ENCODE peak calls at places on chromosomes 3 and 15, in six cellular contexts. C, K, O, N, Y and L are unnamed samples.

GRCh38 chr15:52288051-52288942 is 7.3 kb downstream of the MYO5C start:
- DNase-seq in C (peak), N (no peak), O (no peak), K (no peak), Y (peak), L (peak)

GRCh38 chr3:43176666-43177065 is 70.8 kb upstream of the POMGNT2 start:
- DNase-seq in Y (no peak), K (no peak), C (no peak), N (no peak), O (no peak), L (no peak)

GRCh38 chr3:170309044-170309443 is 48.5 kb upstream of the SKIL start:
- DNase-seq in C (peak), O (no peak), Y (no peak), K (no peak), N (no peak), L (no peak)

GRCh38 chr15:39583586-39584265 is 2.8 kb downstream of the THBS1 start:
- DNase-seq in K (peak), Y (no peak), O (no peak), N (no peak), C (peak), L (peak)

GRCh38 chr15:74928771-74929198 is 9.1 kb downstream of the COX5A start:
- DNase-seq in K (no peak), N (no peak), C (no peak), Y (no peak), O (no peak), L (no peak)

GRCh38 chr3:133264920-133265319 is 134.9 kb upstream of the BFSP2 start:
- DNase-seq in N (no peak), C (no peak), K (no peak), O (no peak), Y (peak), L (no peak)

GRCh38 chr3:14510838-14511622 is 29.1 kb downstream of the GRIP2 start:
- DNase-seq in K (peak), Y (peak), N (no peak), O (no peak), C (no peak), L (no peak)

GRCh38 chr3:130395916-130396315 is 50.4 kb downstream of the COL6A5 start:
- DNase-seq in C (peak), Y (peak), N (peak), O (no peak), K (peak), L (peak)

GRCh38 chr3:85189731-85190130 is 230.9 kb downstream of the CADM2 start:
- DNase-seq in N (no peak), K (no peak), C (no peak), Y (no peak), O (no peak), L (no peak)

DNA sequence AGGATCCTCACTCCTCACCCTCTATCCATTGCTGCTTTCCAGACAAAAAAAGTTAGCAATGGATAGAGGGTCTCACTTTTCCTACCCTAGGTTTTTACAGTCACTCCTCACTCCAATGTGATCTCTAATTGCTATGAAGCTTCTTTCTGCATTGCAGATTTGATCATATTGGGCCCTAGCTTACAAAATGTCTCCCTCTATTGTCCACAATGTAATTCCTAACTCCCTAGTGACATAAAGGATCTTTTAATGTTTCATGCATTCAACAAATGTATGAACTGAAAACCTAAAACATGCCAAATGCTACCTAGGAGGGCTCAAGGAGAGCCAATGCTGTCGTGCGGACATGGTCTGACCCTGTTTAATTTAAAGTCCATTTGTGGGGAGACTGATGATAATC is 234.8 kb downstream of the CADM2 start:
- DNase-seq in Y (no peak), N (no peak), C (no peak), O (no peak), K (no peak), L (no peak)
- H4K91ac ChIP-seq in Y (no peak), N (no peak), C (no peak), O (no peak), K (no peak), L (no peak)

GRCh38 chr15:78630886-78631633 is 9.9 kb downstream of the CHRNB4 start:
- DNase-seq in Y (no peak), O (no peak), C (no peak), N (no peak), K (no peak), L (no peak)
- H3K9ac ChIP-seq in Y (no peak), O (no peak), C (no peak), N (peak), K (no peak), L (no peak)

DNA sequence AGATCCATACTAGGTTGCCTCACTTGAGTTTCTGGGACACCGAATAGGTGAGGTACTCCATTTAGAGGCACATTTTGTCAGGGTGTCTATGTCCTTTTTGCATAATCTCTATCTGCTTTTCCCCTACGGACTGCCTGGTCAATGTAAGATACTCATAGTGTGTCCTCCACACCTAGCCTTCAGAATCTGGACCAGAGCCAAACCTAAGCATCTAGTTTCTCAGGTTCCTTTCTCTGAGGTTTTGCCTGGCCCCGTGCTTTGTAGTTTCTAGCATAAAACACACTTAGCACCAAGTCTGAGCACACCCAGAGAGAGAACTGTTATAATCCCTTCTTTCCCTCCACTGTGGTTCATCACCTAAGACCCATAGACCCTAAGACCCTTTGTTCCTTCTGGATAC is 105.9 kb upstream of the MLF1 start:
- DNase-seq in C (no peak), O (no peak), Y (no peak), N (no peak), K (no peak), L (no peak)
- H4K91ac ChIP-seq in C (no peak), O (no peak), Y (no peak), N (no peak), K (no peak), L (no peak)

GRCh38 chr3:155891341-155891740 is 20.9 kb downstream of the GMPS start:
- DNase-seq in C (no peak), O (no peak), N (no peak), K (no peak), Y (no peak), L (no peak)
- H3K9ac ChIP-seq in C (no peak), O (no peak), N (no peak), K (no peak), Y (no peak), L (peak)

GRCh38 chr3:105425153-105425502 is 58.4 kb downstream of the ALCAM start:
- DNase-seq in N (no peak), Y (no peak), O (no peak), K (no peak), C (no peak), L (no peak)

GRCh38 chr3:105423392-105423791 is 56.7 kb downstream of the ALCAM start:
- DNase-seq in N (no peak), O (no peak), C (peak), Y (no peak), K (no peak), L (no peak)

GRCh38 chr3:105427332-105427731 is 60.6 kb downstream of the ALCAM start:
- DNase-seq in K (no peak), C (no peak), N (no peak), O (no peak), Y (no peak), L (no peak)

GRCh38 chr3:105422645-105423044 is 55.9 kb downstream of the ALCAM start:
- DNase-seq in K (no peak), Y (no peak), O (no peak), N (no peak), C (no peak), L (no peak)

GRCh38 chr3:105424412-105425152 is 57.9 kb downstream of the ALCAM start:
- DNase-seq in N (no peak), C (no peak), O (no peak), K (no peak), Y (no peak), L (no peak)
- H4K91ac ChIP-seq in N (no peak), C (peak), O (no peak), K (no peak), Y (no peak), L (no peak)

GRCh38 chr3:50316657-50317242 is 5.8 kb downstream of the HYAL2 start:
- DNase-seq in Y (peak), N (no peak), K (peak), C (peak), O (no peak), L (no peak)

GRCh38 chr3:50318615-50319014 is 3.9 kb downstream of the HYAL2 start:
- DNase-seq in O (no peak), N (no peak), K (no peak), C (no peak), Y (no peak), L (no peak)

GRCh38 chr3:50319181-50319871 is 3.2 kb downstream of the HYAL2 start:
- DNase-seq in C (no peak), K (no peak), O (no peak), N (no peak), Y (no peak), L (no peak)

GRCh38 chr3:50318163-50318562 is 4.4 kb downstream of the HYAL2 start:
- DNase-seq in O (no peak), N (no peak), K (no peak), C (no peak), Y (no peak), L (no peak)

GRCh38 chr3:50317303-50317702 is 5.2 kb downstream of the HYAL2 start:
- DNase-seq in K (no peak), O (no peak), N (no peak), C (no peak), Y (no peak), L (no peak)
- H3K9ac ChIP-seq in K (no peak), O (no peak), N (peak), C (no peak), Y (no peak), L (peak)

GRCh38 chr3:23115171-23115877 is 87.8 kb upstream of the UBE2E2 start:
- DNase-seq in C (no peak), O (no peak), Y (peak), K (no peak), N (no peak), L (no peak)

GRCh38 chr3:23113455-23114171 is 89.5 kb upstream of the UBE2E2 start:
- DNase-seq in N (no peak), O (no peak), K (no peak), Y (peak), C (peak), L (peak)

GRCh38 chr3:23116041-23116440 is 87.1 kb upstream of the UBE2E2 start:
- DNase-seq in Y (no peak), O (no peak), N (no peak), K (no peak), C (no peak), L (no peak)

GRCh38 chr3:23112491-23112890 is 90.6 kb upstream of the UBE2E2 start:
- DNase-seq in N (no peak), Y (peak), C (no peak), K (peak), O (no peak), L (no peak)

GRCh38 chr3:23114479-23114878 is 88.6 kb upstream of the UBE2E2 start:
- DNase-seq in C (no peak), N (no peak), Y (no peak), K (no peak), O (no peak), L (no peak)
- H4K91ac ChIP-seq in C (no peak), N (no peak), Y (no peak), K (no peak), O (no peak), L (no peak)

DNA sequence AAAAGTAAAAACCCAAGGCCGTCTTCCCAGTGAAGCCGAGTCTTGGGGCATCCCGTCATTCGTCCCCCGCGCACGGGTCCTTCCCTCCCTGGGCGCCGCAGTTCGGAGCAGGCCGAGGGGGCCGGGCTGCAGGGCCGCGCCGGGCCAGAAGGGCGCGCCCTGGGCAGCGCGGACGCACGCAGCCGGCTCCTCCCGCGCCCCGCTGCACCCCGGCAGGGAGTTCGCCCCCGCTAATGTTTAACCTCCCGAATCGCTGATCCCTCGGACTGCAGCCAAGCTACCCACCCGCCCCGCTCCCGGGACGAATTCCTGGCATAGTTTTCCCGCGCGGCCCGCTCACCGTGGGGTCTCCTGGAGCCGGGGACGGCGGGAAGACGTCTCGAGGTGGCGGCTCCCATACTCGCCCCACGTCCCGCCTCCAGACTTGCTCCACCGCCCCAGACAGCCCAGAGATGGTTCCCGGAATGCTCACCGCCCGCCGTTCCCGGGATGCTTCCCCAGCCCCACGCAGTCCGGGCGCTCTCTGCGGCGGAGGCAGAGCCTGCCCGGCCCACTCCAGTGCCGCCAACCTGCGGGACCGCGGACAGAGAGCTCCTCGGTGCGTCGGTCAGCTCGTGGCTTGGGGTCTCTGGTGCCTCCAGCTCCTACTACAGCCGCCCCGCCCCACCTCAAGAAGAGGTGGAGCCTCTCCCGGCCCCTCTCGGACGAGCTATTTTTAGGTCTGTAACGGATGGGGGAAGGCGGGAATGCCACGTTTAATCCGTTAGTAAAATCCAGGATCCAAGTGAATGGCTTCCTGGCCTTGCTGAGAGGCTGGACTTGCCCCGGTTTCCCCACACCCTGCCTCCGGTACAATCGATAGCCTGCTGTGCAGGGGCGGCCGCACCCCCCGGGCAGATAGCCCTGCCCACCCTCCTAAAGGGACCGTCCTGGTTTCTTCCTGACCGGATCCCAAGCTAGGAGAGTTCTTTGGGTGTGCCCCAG is at the start of gene DZIP1L:
- DNase-seq in N (no peak), Y (peak), C (peak), K (peak), O (peak), L (peak)
- H3K9ac ChIP-seq in N (peak), Y (peak), C (peak), K (peak), O (peak), L (peak)

GRCh38 chr3:95705786-95706418 is 1108.5 kb upstream of the EPHA6 start:
- DNase-seq in C (no peak), K (no peak), O (no peak), N (no peak), Y (peak), L (peak)
- H4K91ac ChIP-seq in C (no peak), K (no peak), O (no peak), N (no peak), Y (no peak), L (no peak)